ENCODE peak calls at places on chromosomes 7 and 10, in six cellular contexts. Y is AG04450, T is upper lobe of right lung, B is HL-60, I is Panc1, C is astrocyte of the spinal cord. U is an unnamed sample.

GRCh38 chr7:106421181-106421762 is 136.5 kb upstream of the NAMPT start:
- DNase-seq in Y (peak; percentile 83), T (peak; percentile 81), B (peak; percentile 95), I (no peak), C (peak; percentile 94), U (no peak)

GRCh38 chr10:77644557-77645243 is 7.1 kb upstream of the KCNMA1 start:
- DNase-seq in Y (no peak), T (no peak), B (no peak), I (no peak), C (no peak), U (no peak)

GRCh38 chr7:67423058-67423457 is 426.4 kb downstream of the TYW1 start:
- DNase-seq in Y (no peak), T (no peak), B (no peak), I (no peak), C (peak; percentile 2), U (no peak)

GRCh38 chr7:96426685-96427084 is 104.8 kb upstream of the SLC25A13 start:
- DNase-seq in Y (no peak), T (no peak), B (no peak), I (no peak), C (no peak), U (no peak)

GRCh38 chr10:22765660-22766547 is 51.5 kb upstream of the PIP4K2A start:
- DNase-seq in Y (no peak), T (no peak), B (peak; percentile 1), I (no peak), C (no peak), U (peak; percentile 78)

GRCh38 chr7:149771199-149771636 is 2.2 kb downstream of the ZNF467 start:
- DNase-seq in Y (no peak), T (peak; percentile 71), B (no peak), I (no peak), C (no peak), U (no peak)

GRCh38 chr7:105853931-105854419 is 22.4 kb downstream of the ATXN7L1 start:
- DNase-seq in Y (no peak), T (no peak), B (no peak), I (no peak), C (peak; percentile 22), U (no peak)

GRCh38 chr7:340200-340937 is 50.4 kb downstream of the FOXL3 start:
- DNase-seq in Y (no peak), T (no peak), B (no peak), I (no peak), C (no peak), U (no peak)

GRCh38 chr7:149854611-149855367 is 16.6 kb downstream of the ZNF862 start:
- DNase-seq in Y (no peak), T (peak; percentile 87), B (no peak), I (no peak), C (peak; percentile 61), U (no peak)

GRCh38 chr7:117872565-117873055 is 631 bp downstream of the CTTNBP2 start:
- DNase-seq in Y (no peak), T (no peak), B (no peak), I (no peak), C (peak; percentile 35), U (no peak)

GRCh38 chr7:130932667-130933432 is 198.8 kb upstream of the KLF14 start:
- DNase-seq in Y (no peak), T (no peak), B (no peak), I (no peak), C (no peak), U (no peak)

GRCh38 chr7:111098926-111099250 is 8.0 kb downstream of the LRRN3 start:
- DNase-seq in Y (no peak), T (no peak), B (no peak), I (no peak), C (no peak), U (no peak)

GRCh38 chr10:89684604-89685003 is 16.8 kb upstream of the KIF20B start:
- DNase-seq in Y (no peak), T (no peak), B (peak; percentile 33), I (no peak), C (no peak), U (no peak)

GRCh38 chr10:103693070-103693811 is 162.1 kb downstream of the SH3PXD2A start:
- DNase-seq in Y (no peak), T (no peak), B (peak; percentile 16), I (no peak), C (no peak), U (no peak)

GRCh38 chr10:93445097-93445960 is 36.8 kb downstream of the MYOF start:
- DNase-seq in Y (peak; percentile 93), T (peak; percentile 95), B (no peak), I (no peak), C (peak; percentile 99), U (no peak)

GRCh38 chr7:151368136-151368571 is 26.5 kb downstream of the NUB1 start:
- DNase-seq in Y (peak; percentile 39), T (peak; percentile 87), B (peak; percentile 74), I (peak; percentile 64), C (peak; percentile 68), U (no peak)

GRCh38 chr7:30470783-30471182 is 7.8 kb downstream of the NOD1 start:
- DNase-seq in Y (no peak), T (no peak), B (no peak), I (no peak), C (peak; percentile 85), U (no peak)

GRCh38 chr10:63723320-63723719 is 202.1 kb downstream of the REEP3 start:
- DNase-seq in Y (no peak), T (no peak), B (no peak), I (no peak), C (no peak), U (no peak)

GRCh38 chr10:63723741-63724140 is 202.5 kb downstream of the REEP3 start:
- DNase-seq in Y (no peak), T (no peak), B (no peak), I (no peak), C (no peak), U (no peak)

GRCh38 chr10:63726883-63727282 is 205.7 kb downstream of the REEP3 start:
- DNase-seq in Y (no peak), T (no peak), B (no peak), I (no peak), C (no peak), U (no peak)

GRCh38 chr10:63722537-63722936 is 201.3 kb downstream of the REEP3 start:
- DNase-seq in Y (no peak), T (no peak), B (no peak), I (no peak), C (peak; percentile 77), U (no peak)

DNA sequence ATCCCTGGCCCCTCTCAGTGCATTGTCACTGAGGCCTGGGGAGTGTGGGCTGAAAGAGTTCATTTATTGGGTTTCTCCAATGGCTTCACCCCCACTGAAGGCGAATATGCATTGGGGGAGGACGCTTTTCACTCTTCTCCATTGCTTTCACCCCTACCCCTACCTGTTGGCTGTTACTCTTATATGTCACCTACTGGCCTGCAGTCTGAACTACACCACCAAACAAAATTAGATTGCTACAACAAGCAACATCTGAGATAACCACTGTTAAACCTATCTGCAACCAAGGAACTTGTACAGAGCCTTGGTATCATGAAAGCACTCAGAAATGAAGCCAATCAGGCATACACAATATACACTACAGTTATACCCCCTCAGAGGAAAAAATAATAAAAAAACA is 203.7 kb downstream of the REEP3 start:
- DNase-seq in Y (no peak), T (no peak), B (no peak), I (no peak), C (no peak), U (no peak)
- TF ChIP-seq CTCF in Y (peak; percentile 21), T (no peak), B (no peak), I (peak; percentile 42), C (no peak), U (peak; percentile 36)

GRCh38 chr7:5671053-5671452 is 110.4 kb downstream of the RNF216 start:
- DNase-seq in Y (no peak), T (no peak), B (no peak), I (no peak), C (no peak), U (no peak)

GRCh38 chr7:5665106-5666025 is 116.1 kb downstream of the RNF216 start:
- DNase-seq in Y (peak; percentile 44), T (no peak), B (peak; percentile 73), I (peak; percentile 61), C (peak; percentile 79), U (peak; percentile 46)

GRCh38 chr7:5666361-5666760 is 115.1 kb downstream of the RNF216 start:
- DNase-seq in Y (no peak), T (no peak), B (no peak), I (no peak), C (no peak), U (no peak)

GRCh38 chr7:5670173-5670933 is 111.1 kb downstream of the RNF216 start:
- DNase-seq in Y (no peak), T (no peak), B (peak; percentile 90), I (no peak), C (no peak), U (no peak)

GRCh38 chr7:5667391-5667790 is 114.1 kb downstream of the RNF216 start:
- DNase-seq in Y (no peak), T (no peak), B (no peak), I (no peak), C (no peak), U (no peak)
- H3K4me3 ChIP-seq in Y (no peak overlapping the region), T (no peak overlapping the region), B (no peak overlapping the region), I (no peak overlapping the region), C (no peak overlapping the region), U (no peak overlapping the region)

DNA sequence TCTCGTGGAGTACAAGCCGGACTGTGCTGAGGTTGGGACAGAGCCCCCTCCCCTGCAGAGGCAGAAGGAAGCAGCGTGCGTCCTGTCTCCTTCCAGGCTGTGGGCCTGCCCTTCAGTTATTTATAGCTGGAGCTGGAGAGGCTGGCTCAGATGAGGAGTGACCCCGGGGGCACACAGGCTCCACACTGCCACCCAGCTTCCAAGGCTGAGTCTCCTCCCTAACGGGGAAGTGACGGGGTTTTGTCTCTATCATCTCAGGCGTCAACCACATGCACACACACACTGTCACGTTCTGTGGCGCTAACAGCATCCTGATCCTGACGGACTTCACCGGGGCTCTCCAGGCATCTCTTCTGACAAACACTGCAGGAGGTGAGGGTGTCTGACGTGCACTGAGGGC is 25.4 kb downstream of the AMZ1 start:
- DNase-seq in Y (no peak), T (no peak), B (no peak), I (no peak), C (no peak), U (no peak)
- TF ChIP-seq CTCF in Y (no peak), T (no peak), B (no peak), I (peak; percentile 13), C (no peak), U (no peak)

GRCh38 chr7:74044366-74045350 is 16.7 kb downstream of the ELN start:
- DNase-seq in Y (no peak), T (no peak), B (no peak), I (no peak), C (no peak), U (no peak)

GRCh38 chr7:74040791-74041520 is 13.0 kb downstream of the ELN start:
- DNase-seq in Y (no peak), T (no peak), B (no peak), I (no peak), C (no peak), U (no peak)

GRCh38 chr7:74040101-74040790 is 12.3 kb downstream of the ELN start:
- DNase-seq in Y (no peak), T (no peak), B (no peak), I (no peak), C (no peak), U (no peak)

GRCh38 chr7:74042746-74043522 is 15.0 kb downstream of the ELN start:
- DNase-seq in Y (no peak), T (no peak), B (no peak), I (no peak), C (no peak), U (no peak)

DNA sequence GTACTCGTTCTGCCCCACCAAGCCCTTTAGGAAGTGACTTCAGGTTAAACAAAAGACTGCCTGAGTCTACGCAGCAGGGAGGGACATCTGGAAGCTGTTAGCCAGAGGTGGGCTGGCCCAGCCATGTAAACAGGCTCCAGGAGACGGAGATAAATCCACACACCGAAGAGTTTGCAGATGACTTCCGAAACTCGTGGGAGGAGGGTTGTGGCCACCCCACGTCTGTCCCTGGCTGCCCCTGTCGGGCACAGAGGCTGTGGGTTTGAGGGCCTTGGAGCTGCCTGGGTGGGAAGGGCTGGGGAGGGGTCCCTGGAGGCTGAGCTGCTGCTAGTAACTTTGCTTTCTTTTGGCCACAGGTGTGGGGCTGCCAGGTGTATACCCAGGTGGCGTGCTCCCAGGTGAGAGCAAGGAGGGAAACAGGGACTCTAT is 15.6 kb downstream of the ELN start:
- DNase-seq in Y (peak; percentile 44), T (no peak), B (no peak), I (no peak), C (peak; percentile 73), U (no peak)
- H3K4me3 ChIP-seq in Y (no peak overlapping the region), T (no peak overlapping the region), B (no peak overlapping the region), I (no peak overlapping the region), C (no peak overlapping the region), U (no peak overlapping the region)